ENCODE peak calls at places on chromosomes 7 and 10, in seven cellular contexts. E, O, A, W, C, V and D are unnamed samples. For H3K4me1 and H3K9me3, the result is how much of the 10 kb centered on the place peaks cover.

GRCh38 chr10:116853287-116853686 is 4.0 kb downstream of the ENO4 start:
- DNase-seq in E (no peak), O (no peak), A (no peak), W (no peak), C (no peak), V (no peak), D (no peak)

GRCh38 chr10:24240001-24240751 is 31.2 kb downstream of the KIAA1217 start:
- DNase-seq in E (peak), O (no peak), A (no peak), W (peak), C (no peak), V (no peak), D (no peak)

GRCh38 chr7:117769085-117769484 is 104.2 kb downstream of the CTTNBP2 start:
- DNase-seq in E (no peak), O (no peak), A (no peak), W (no peak), C (no peak), V (no peak), D (no peak)

GRCh38 chr7:35969055-35969454 is 168.2 kb downstream of the SEPTIN7 start:
- DNase-seq in E (no peak), O (no peak), A (no peak), W (no peak), C (no peak), V (no peak), D (no peak)

GRCh38 chr7:12638851-12639467 is 48.5 kb upstream of the ARL4A start:
- DNase-seq in E (no peak), O (peak), A (no peak), W (peak), C (no peak), V (no peak), D (no peak)

GRCh38 chr10:43885842-43886241 is 237.2 kb upstream of the ZNF32 start:
- DNase-seq in E (peak), O (no peak), A (no peak), W (no peak), C (no peak), V (no peak), D (no peak)

GRCh38 chr10:132631348-132631735 is 93.8 kb downstream of the INPP5A start:
- DNase-seq in E (peak), O (no peak), A (peak), W (peak), C (no peak), V (peak), D (no peak)

GRCh38 chr7:87575521-87575920 is 25.2 kb downstream of the ABCB1 start:
- DNase-seq in E (no peak), O (no peak), A (no peak), W (no peak), C (no peak), V (no peak), D (no peak)

GRCh38 chr7:95141755-95142154 is 182.6 kb downstream of the PON1 start:
- DNase-seq in E (no peak), O (no peak), A (no peak), W (peak), C (no peak), V (no peak), D (no peak)

GRCh38 chr10:61835909-61836232 is 65.6 kb upstream of the ARID5B start:
- DNase-seq in E (no peak), O (no peak), A (no peak), W (peak), C (no peak), V (no peak), D (no peak)

GRCh38 chr10:72692057-72692891 is at the start of gene MCU:
- DNase-seq in E (peak), O (no peak), A (peak), W (peak), C (peak), V (peak), D (peak)

GRCh38 chr7:47875406-47875805 is 72.9 kb downstream of the PKD1L1 start:
- DNase-seq in E (no peak), O (no peak), A (no peak), W (no peak), C (no peak), V (no peak), D (no peak)

GRCh38 chr10:128938488-128938887 is 528.6 kb upstream of the MGMT start:
- DNase-seq in E (no peak), O (no peak), A (no peak), W (no peak), C (no peak), V (no peak), D (no peak)

GRCh38 chr7:1811850-1812692 is 142.0 kb downstream of the ELFN1 start:
- DNase-seq in E (peak), O (no peak), A (peak), W (no peak), C (no peak), V (peak), D (no peak)

GRCh38 chr10:34866848-34867247 is 51.8 kb upstream of the PARD3 start:
- DNase-seq in E (no peak), O (no peak), A (no peak), W (peak), C (no peak), V (no peak), D (peak)

GRCh38 chr10:42924484-42924883 is 141.9 kb downstream of the BMS1 start:
- DNase-seq in E (no peak), O (no peak), A (no peak), W (no peak), C (no peak), V (no peak), D (no peak)

GRCh38 chr10:80268938-80269588 is 20.4 kb downstream of the MAT1A start:
- DNase-seq in E (no peak), O (no peak), A (no peak), W (no peak), C (no peak), V (no peak), D (no peak)

GRCh38 chr7:157022681-157023588 is 12.5 kb upstream of the MNX1 start:
- DNase-seq in E (no peak), O (no peak), A (no peak), W (no peak), C (no peak), V (no peak), D (no peak)

GRCh38 chr10:67257427-67258144 is 331.8 kb downstream of the LRRTM3 start:
- DNase-seq in E (no peak), O (no peak), A (no peak), W (no peak), C (no peak), V (no peak), D (no peak)

GRCh38 chr10:46299531-46300366 is 13.0 kb downstream of the ANTXRL start:
- DNase-seq in E (no peak), O (no peak), A (peak), W (no peak), C (peak), V (no peak), D (no peak)

GRCh38 chr10:32411797-32412498 is 34.0 kb upstream of the CCDC7 start:
- DNase-seq in E (no peak), O (no peak), A (no peak), W (no peak), C (no peak), V (no peak), D (no peak)

GRCh38 chr10:22912763-22913389 is 15.0 kb upstream of the ARMC3 start:
- DNase-seq in E (no peak), O (no peak), A (no peak), W (no peak), C (no peak), V (no peak), D (no peak)

GRCh38 chr7:117857718-117858117 is 15.5 kb downstream of the CTTNBP2 start:
- DNase-seq in E (no peak), O (no peak), A (no peak), W (no peak), C (no peak), V (no peak), D (no peak)

GRCh38 chr10:73999703-74000102 is 1.8 kb downstream of the VCL start:
- DNase-seq in E (no peak), O (no peak), A (no peak), W (peak), C (no peak), V (no peak), D (no peak)

GRCh38 chr7:149856-150636 is 42.3 kb upstream of the FAM20C start:
- DNase-seq in E (peak), O (no peak), A (peak), W (no peak), C (no peak), V (peak), D (peak)

GRCh38 chr10:606767-607544 is 82.5 kb downstream of the DIP2C start:
- DNase-seq in E (no peak), O (no peak), A (peak), W (no peak), C (no peak), V (no peak), D (no peak)

GRCh38 chr7:134885967-134886352 is 100.3 kb upstream of the AGBL3 start:
- DNase-seq in E (no peak), O (no peak), A (no peak), W (peak), C (no peak), V (no peak), D (no peak)
- H3K4me1 ChIP-seq in E (under half), O (under half), A (under half), W (under half), C (under half), V (under half), D (under half)

GRCh38 chr7:158054081-158054480 is 533.5 kb downstream of the PTPRN2 start:
- DNase-seq in E (no peak), O (no peak), A (peak), W (no peak), C (no peak), V (no peak), D (no peak)

GRCh38 chr7:158055726-158056510 is 531.7 kb downstream of the PTPRN2 start:
- DNase-seq in E (no peak), O (no peak), A (peak), W (no peak), C (no peak), V (no peak), D (no peak)

GRCh38 chr7:158057446-158057845 is 530.2 kb downstream of the PTPRN2 start:
- DNase-seq in E (no peak), O (no peak), A (peak), W (no peak), C (no peak), V (no peak), D (no peak)

GRCh38 chr7:158054611-158055010 is 533.0 kb downstream of the PTPRN2 start:
- DNase-seq in E (no peak), O (no peak), A (peak), W (no peak), C (no peak), V (no peak), D (no peak)

DNA sequence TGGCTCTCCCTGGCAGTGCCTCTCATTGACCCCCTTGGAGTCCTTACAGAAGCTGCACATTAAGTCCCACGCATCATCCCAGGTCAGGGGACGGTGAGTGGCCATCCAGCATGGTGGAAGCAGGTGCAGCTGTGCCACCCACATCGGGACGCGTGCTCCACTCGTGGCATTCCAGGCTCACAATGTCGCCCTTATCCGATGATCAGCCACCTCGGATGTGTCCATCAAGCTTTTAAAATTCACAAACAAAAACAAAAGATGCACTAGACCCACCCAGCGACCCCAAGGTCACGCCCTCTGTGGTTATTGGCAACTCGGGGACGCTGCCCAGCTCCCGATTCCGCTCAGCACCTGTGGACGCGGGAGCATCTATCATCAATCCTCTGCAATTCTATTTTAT is 530.9 kb downstream of the PTPRN2 start:
- DNase-seq in E (no peak), O (no peak), A (peak), W (no peak), C (no peak), V (no peak), D (no peak)
- H3K9me3 ChIP-seq in E (under half), O (under half), A (under half), W (under half), C (under half), V (under half), D (under half)

GRCh38 chr7:106281127-106281526 is 3.7 kb downstream of the NAMPT start:
- DNase-seq in E (no peak), O (no peak), A (no peak), W (no peak), C (no peak), V (no peak), D (no peak)
- H3K4me3 ChIP-seq in E (no peak), O (no peak), A (no peak), W (no peak), C (no peak), V (peak), D (no peak)

DNA sequence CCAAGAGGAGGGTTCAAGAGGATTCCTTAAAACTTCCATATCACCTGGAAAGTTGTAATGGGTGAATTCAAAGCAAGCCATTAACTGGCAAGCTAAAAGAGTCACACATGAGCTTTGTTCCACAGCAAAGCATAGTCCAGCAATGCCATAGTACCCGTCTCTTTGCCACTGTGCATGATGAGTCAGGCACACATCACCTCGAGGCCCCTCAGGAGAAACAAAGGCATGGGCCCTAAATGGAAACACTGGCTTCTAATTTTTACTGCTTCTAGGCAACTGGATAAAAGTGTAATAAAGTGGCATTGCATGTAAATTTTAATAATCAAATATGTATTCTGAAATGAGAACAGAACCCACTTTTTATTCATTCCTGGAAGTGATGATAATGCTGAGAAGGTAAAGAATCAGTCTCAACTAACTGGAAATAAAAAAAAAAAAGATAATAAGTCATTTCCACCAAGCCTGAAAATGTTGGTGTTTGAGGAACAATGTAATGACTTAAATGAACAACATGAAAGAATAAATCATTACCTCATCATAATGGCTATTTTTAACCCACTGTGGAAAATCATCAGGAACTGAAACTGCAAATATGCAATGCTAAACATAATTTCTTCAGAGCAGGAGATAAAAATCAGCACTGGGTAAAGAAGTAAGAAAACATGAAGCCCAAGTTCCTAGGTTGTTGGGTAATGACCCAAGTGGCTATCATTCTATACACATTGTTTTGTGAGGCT is 104.9 kb downstream of the CDK6 start:
- DNase-seq in E (no peak), O (no peak), A (no peak), W (peak), C (no peak), V (no peak), D (no peak)
- H3K4me1 ChIP-seq in E (under half), O (under half), A (under half), W (under half), C (under half), V (under half), D (under half)

GRCh38 chr7:158110661-158111555 is 476.7 kb downstream of the PTPRN2 start:
- DNase-seq in E (peak), O (no peak), A (peak), W (no peak), C (no peak), V (no peak), D (no peak)

GRCh38 chr7:158108646-158109293 is 478.9 kb downstream of the PTPRN2 start:
- DNase-seq in E (no peak), O (no peak), A (no peak), W (no peak), C (no peak), V (no peak), D (no peak)

GRCh38 chr7:158110034-158110590 is 477.5 kb downstream of the PTPRN2 start:
- DNase-seq in E (no peak), O (no peak), A (peak), W (no peak), C (no peak), V (no peak), D (no peak)

GRCh38 chr7:158107806-158108205 is 479.8 kb downstream of the PTPRN2 start:
- DNase-seq in E (no peak), O (no peak), A (no peak), W (no peak), C (no peak), V (no peak), D (no peak)

DNA sequence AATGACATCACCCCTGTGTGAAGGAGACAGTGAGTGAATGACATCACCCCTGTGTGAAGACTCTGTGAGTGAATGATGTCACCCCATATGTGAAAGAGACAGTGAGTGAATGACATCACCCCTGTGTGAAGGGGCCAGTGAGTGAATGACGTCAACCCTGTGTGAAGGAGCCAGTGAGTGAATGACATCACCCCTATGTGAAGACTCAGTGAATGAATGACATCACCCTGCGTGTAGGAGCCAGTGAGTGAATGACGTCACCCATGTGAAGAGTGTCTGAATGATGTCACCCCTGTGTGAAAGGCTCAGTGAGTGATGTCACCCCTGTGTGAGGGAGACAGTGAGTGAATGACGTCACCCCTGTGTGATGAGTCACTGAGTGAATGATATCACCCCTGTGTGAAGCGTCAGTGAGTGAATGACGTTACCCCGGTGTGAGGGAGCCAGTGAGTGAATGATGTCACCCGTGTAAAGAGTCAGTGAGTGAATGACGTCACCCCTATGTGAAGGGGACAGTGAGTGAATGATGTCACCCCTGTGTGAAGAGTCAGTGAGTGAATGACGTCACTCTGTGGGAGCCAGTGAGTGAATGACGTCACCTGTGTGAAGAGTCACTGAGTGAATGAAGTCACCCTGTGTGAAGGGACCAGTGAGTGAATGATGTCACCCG is 478.1 kb downstream of the PTPRN2 start:
- DNase-seq in E (no peak), O (no peak), A (peak), W (no peak), C (no peak), V (no peak), D (no peak)
- H3K9me3 ChIP-seq in E (under half), O (under half), A (under half), W (under half), C (under half), V (under half), D (under half)

DNA sequence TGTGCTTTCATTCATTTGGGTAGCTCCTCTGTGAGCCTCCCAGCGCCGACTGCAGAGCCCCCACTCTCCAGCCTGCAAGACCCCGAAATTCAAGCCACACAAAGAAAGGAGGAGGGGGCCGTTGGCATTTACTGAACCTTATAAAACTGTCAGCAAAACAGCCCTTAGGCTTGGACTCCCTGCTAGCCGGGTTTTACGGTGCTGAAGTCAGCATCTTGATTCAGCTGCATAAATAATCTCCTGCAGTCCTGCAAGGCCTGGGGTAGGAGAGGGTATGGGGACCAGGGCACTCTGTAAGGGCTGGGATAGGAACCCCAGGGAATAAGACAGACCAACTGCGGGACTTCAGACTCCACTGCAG is 158.4 kb upstream of the PRKCQ start:
- DNase-seq in E (no peak), O (no peak), A (no peak), W (no peak), C (no peak), V (no peak), D (no peak)
- H3K4me3 ChIP-seq in E (no peak), O (no peak), A (no peak), W (no peak), C (no peak), V (peak), D (no peak)

GRCh38 chr10:6300784-6301180 is 98.0 kb downstream of the PFKFB3 start:
- DNase-seq in E (no peak), O (no peak), A (no peak), W (no peak), C (no peak), V (no peak), D (no peak)
- H3K4me1 ChIP-seq in E (under half), O (under half), A (under half), W (under half), C (under half), V (under half), D (under half)

GRCh38 chr10:130480491-130480890 is 344.3 kb downstream of the GLRX3 start:
- DNase-seq in E (no peak), O (no peak), A (no peak), W (no peak), C (no peak), V (no peak), D (no peak)
- H3K9me3 ChIP-seq in E (under half), O (under half), A (under half), W (under half), C (under half), V (under half), D (under half)